ENCODE peak calls at places on chromosome 9, in eight cellular contexts. N is fibroblast of lung, P is MM.1S, Q is HFF-Myc, H is ovary, O is right lobe of liver, R is heart left ventricle, E is brain microvascular endothelial cell. J is an unnamed sample.

GRCh38 chr9:80235752-80236151 is 664.0 kb downstream of the TLE4 start:
- DNase-seq in N (no peak), P (no peak), Q (no peak), H (no peak), O (no peak), R (no peak), E (no peak), J (no peak)

GRCh38 chr9:131405858-131406566 is 12.1 kb downstream of the PRRC2B start:
- DNase-seq in N (no peak), P (peak), Q (no peak), H (no peak), O (no peak), R (peak), E (no peak), J (no peak)

GRCh38 chr9:109063765-109064164 is 50.5 kb upstream of the CTNNAL1 start:
- DNase-seq in N (peak), P (no peak), Q (peak), H (no peak), O (no peak), R (no peak), E (peak), J (peak)

GRCh38 chr9:136551401-136552116 is 5.7 kb upstream of the NOTCH1 start:
- DNase-seq in N (peak), P (no peak), Q (peak), H (peak), O (no peak), R (peak), E (peak), J (no peak)

GRCh38 chr9:112241491-112241890 is 66.4 kb upstream of the SUSD1 start:
- DNase-seq in N (peak), P (no peak), Q (no peak), H (no peak), O (no peak), R (no peak), E (peak), J (no peak)

GRCh38 chr9:84322830-84323229 is 17.7 kb downstream of the SLC28A3 start:
- DNase-seq in N (peak), P (no peak), Q (no peak), H (no peak), O (no peak), R (no peak), E (peak), J (no peak)

GRCh38 chr9:136849038-136849959 is at the start of gene PHPT1:
- DNase-seq in N (peak), P (peak), Q (peak), H (peak), O (peak), R (peak), E (peak), J (peak)

GRCh38 chr9:37218800-37219425 is 98.5 kb downstream of the ZCCHC7 start:
- DNase-seq in N (no peak), P (no peak), Q (no peak), H (no peak), O (no peak), R (no peak), E (no peak), J (peak)

GRCh38 chr9:29214162-29214520 is 1640.9 kb upstream of the C9orf72 start:
- DNase-seq in N (peak), P (no peak), Q (no peak), H (no peak), O (no peak), R (no peak), E (no peak), J (peak)

GRCh38 chr9:95175523-95175922 is 142.0 kb downstream of the FANCC start:
- DNase-seq in N (no peak), P (no peak), Q (no peak), H (no peak), O (no peak), R (no peak), E (no peak), J (no peak)

GRCh38 chr9:113131689-113132151 is 19.1 kb upstream of the SLC31A2 start:
- DNase-seq in N (peak), P (peak), Q (peak), H (no peak), O (no peak), R (no peak), E (peak), J (no peak)

GRCh38 chr9:61667559-61668121 is 477.8 kb downstream of the SPATA31A7 start:
- DNase-seq in N (no peak), P (no peak), Q (no peak), H (no peak), O (no peak), R (no peak), E (no peak), J (no peak)

GRCh38 chr9:20570756-20571155 is 51.5 kb downstream of the MLLT3 start:
- DNase-seq in N (peak), P (no peak), Q (no peak), H (no peak), O (no peak), R (no peak), E (no peak), J (no peak)

GRCh38 chr9:122065923-122066629 is 27.0 kb downstream of the TTLL11 start:
- DNase-seq in N (no peak), P (no peak), Q (no peak), H (no peak), O (no peak), R (no peak), E (no peak), J (no peak)

GRCh38 chr9:81682797-81683196 is 6.5 kb downstream of the TLE1 start:
- DNase-seq in N (peak), P (no peak), Q (no peak), H (no peak), O (peak), R (no peak), E (peak), J (no peak)

GRCh38 chr9:131382850-131383729 is 10.8 kb upstream of the PRRC2B start:
- DNase-seq in N (peak), P (peak), Q (peak), H (peak), O (no peak), R (peak), E (peak), J (peak)

GRCh38 chr9:84697494-84698114 is 28.1 kb downstream of the NTRK2 start:
- DNase-seq in N (peak), P (peak), Q (peak), H (peak), O (peak), R (peak), E (peak), J (no peak)

GRCh38 chr9:90741036-90741435 is 60.6 kb upstream of the SYK start:
- DNase-seq in N (no peak), P (peak), Q (no peak), H (no peak), O (no peak), R (no peak), E (no peak), J (no peak)

GRCh38 chr9:38700695-38701094 is 19.2 kb downstream of the FAM240B start:
- DNase-seq in N (peak), P (no peak), Q (no peak), H (no peak), O (no peak), R (no peak), E (peak), J (no peak)

GRCh38 chr9:18260527-18260926 is 213.4 kb upstream of the ADAMTSL1 start:
- DNase-seq in N (peak), P (no peak), Q (peak), H (no peak), O (no peak), R (no peak), E (no peak), J (no peak)

GRCh38 chr9:120258096-120258495 is 321.9 kb downstream of the CDK5RAP2 start:
- DNase-seq in N (no peak), P (no peak), Q (no peak), H (no peak), O (no peak), R (no peak), E (no peak), J (no peak)

GRCh38 chr9:72952914-72953313 is at the start of gene ALDH1A1:
- DNase-seq in N (no peak), P (no peak), Q (no peak), H (no peak), O (peak), R (no peak), E (no peak), J (no peak)

GRCh38 chr9:101029300-101030021 is 934 bp downstream of the PLPPR1 start:
- DNase-seq in N (no peak), P (no peak), Q (no peak), H (no peak), O (peak), R (no peak), E (no peak), J (no peak)

GRCh38 chr9:86282979-86283535 is 719 bp upstream of the ISCA1 start:
- DNase-seq in N (peak), P (no peak), Q (peak), H (peak), O (no peak), R (no peak), E (peak), J (peak)

GRCh38 chr9:86288501-86288900 is 6.2 kb upstream of the ISCA1 start:
- DNase-seq in N (no peak), P (no peak), Q (no peak), H (no peak), O (no peak), R (no peak), E (no peak), J (no peak)

GRCh38 chr9:86285247-86285646 is 2.9 kb upstream of the ISCA1 start:
- DNase-seq in N (no peak), P (no peak), Q (no peak), H (no peak), O (no peak), R (no peak), E (no peak), J (no peak)

GRCh38 chr9:86286278-86286677 is 3.9 kb upstream of the ISCA1 start:
- DNase-seq in N (no peak), P (no peak), Q (no peak), H (no peak), O (no peak), R (no peak), E (no peak), J (no peak)

GRCh38 chr9:86287013-86287412 is 4.7 kb upstream of the ISCA1 start:
- DNase-seq in N (peak), P (no peak), Q (no peak), H (no peak), O (no peak), R (no peak), E (peak), J (no peak)
- TF ChIP-seq CTCF in N (peak), P (no peak), Q (peak), H (no peak), O (peak), R (no peak), E (peak), J (peak)

GRCh38 chr9:70046274-70047070 is 2.8 kb downstream of the MAMDC2 start:
- DNase-seq in N (no peak), P (peak), Q (no peak), H (no peak), O (no peak), R (peak), E (no peak), J (no peak)

GRCh38 chr9:70043689-70044449 is at the start of gene MAMDC2:
- DNase-seq in N (peak), P (peak), Q (no peak), H (peak), O (peak), R (peak), E (no peak), J (no peak)

GRCh38 chr9:70044450-70045307 is 1.0 kb downstream of the MAMDC2 start:
- DNase-seq in N (peak), P (peak), Q (no peak), H (peak), O (peak), R (no peak), E (peak), J (no peak)

GRCh38 chr9:70043285-70043684 is 363 bp upstream of the MAMDC2 start:
- DNase-seq in N (peak), P (no peak), Q (no peak), H (no peak), O (no peak), R (no peak), E (no peak), J (no peak)

DNA sequence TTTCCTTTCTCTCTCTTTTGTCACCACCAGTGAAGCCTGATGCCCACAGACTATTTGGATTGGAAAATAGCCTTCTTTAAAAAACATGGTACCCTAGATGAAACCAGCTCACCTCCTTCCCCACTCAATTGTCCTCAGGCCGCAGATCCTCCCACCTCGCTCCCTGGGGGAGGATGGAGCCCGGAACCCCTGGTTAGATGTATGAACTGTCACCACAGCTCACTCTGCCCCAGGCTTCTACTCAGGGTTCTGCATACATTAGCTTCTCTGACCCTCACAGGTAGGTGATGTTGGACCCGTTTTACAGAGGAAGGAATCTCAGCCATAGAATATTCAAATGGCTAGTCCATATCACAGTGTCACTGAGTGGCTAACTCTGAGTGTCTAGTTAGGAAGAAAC is 1.8 kb downstream of the MAMDC2 start:
- DNase-seq in N (no peak), P (no peak), Q (no peak), H (no peak), O (no peak), R (no peak), E (no peak), J (no peak)
- H3K4me3 ChIP-seq in N (no peak), P (peak), Q (no peak), H (peak), O (no peak), R (no peak), E (no peak), J (no peak)

GRCh38 chr9:75739884-75740611 is 150.4 kb upstream of the PCSK5 start:
- DNase-seq in N (no peak), P (no peak), Q (no peak), H (no peak), O (no peak), R (no peak), E (no peak), J (no peak)

DNA sequence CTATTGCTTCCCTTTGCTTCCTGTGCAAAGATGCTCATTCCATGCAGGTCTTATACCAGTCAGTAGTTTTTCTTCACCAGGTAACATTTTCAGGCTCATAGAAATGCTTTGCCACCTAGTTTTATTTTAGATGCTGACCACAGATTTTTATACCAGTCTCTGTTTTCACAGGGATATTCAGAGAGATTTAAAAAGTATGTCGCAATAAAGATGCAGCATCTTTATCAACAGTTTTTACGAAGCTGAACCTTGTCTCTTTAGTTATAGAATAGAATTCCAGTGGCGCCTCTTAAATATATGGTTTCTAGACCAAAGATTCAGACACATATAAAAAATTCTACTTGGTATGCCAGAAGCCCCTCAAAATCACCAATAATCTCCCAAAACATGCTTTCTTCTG is 155.7 kb upstream of the PCSK5 start:
- DNase-seq in N (no peak), P (no peak), Q (no peak), H (no peak), O (no peak), R (no peak), E (no peak), J (no peak)
- TF ChIP-seq CTCF in N (no peak), P (no peak), Q (no peak), H (no peak), O (no peak), R (no peak), E (no peak), J (no peak)

DNA sequence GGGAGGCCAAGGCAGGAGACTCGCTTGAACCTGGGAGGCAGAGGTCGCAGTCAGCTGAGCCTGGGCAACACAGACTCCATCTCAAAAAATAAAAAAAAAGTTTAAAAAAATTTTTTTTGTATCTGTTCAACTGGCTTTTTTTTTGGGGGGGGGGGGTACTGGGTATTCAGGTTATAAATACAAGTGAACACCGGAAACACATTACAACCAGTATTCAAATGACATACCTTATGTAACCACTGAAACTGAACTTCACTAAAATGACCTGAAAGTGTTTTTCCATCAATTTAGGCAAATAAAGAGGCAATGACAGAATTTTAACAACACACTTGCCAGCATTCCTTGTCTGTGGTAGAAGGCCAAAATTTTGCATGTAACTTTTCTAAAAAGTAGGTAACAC is 33.5 kb downstream of the STRBP start:
- DNase-seq in N (no peak), P (peak), Q (no peak), H (no peak), O (no peak), R (no peak), E (no peak), J (no peak)
- H3K4me3 ChIP-seq in N (no peak), P (no peak), Q (no peak), H (no peak), O (no peak), R (no peak), E (no peak), J (no peak)

GRCh38 chr9:98707158-98708102 is 1.3 kb downstream of the GABBR2 start:
- DNase-seq in N (peak), P (peak), Q (peak), H (no peak), O (peak), R (peak), E (peak), J (peak)
- TF ChIP-seq CTCF in N (peak), P (peak), Q (peak), H (no peak), O (peak), R (peak), E (peak), J (peak)

DNA sequence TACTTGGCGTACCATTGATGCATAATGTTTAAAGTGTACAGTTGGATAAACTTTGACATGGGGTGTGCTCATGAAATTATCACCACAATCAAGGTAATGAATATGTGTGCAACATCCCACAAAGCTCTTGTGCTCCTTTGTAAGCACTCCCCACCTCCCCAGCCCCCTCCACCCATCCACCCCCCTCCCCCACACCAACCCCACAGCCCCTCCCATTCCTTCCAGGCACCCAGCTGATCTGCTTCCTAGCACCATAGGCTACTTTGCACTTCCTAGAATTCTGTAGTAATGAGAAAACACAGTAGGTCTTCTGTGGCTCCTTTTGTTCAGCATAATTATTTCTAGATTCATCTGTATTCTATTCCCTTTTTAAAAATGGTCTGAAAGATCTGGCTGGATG is 24.5 kb downstream of the FGD3 start:
- DNase-seq in N (no peak), P (no peak), Q (no peak), H (no peak), O (no peak), R (no peak), E (no peak), J (no peak)
- H3K4me3 ChIP-seq in N (no peak), P (no peak), Q (no peak), H (no peak), O (no peak), R (no peak), E (no peak), J (no peak)

GRCh38 chr9:77456829-77457437 is 191.2 kb downstream of the GNA14 start:
- DNase-seq in N (peak), P (peak), Q (peak), H (peak), O (peak), R (peak), E (peak), J (peak)
- TF ChIP-seq CTCF in N (peak), P (peak), Q (peak), H (peak), O (peak), R (peak), E (peak), J (peak)